ENCODE peak calls at places on chromosomes 7 and 10, in four cellular contexts. F is bronchial epithelial cell, E is left ventricle myocardium superior, Q is NCI-H2029. C is an unnamed sample.

GRCh38 chr10:6513509-6513908 is 66.6 kb downstream of the PRKCQ start:
- DNase-seq in E (no peak), Q (no peak), F (no peak), C (no peak)

GRCh38 chr7:68787586-68787985 is 810.7 kb upstream of the AUTS2 start:
- DNase-seq in Q (peak), E (no peak), F (no peak), C (no peak)

GRCh38 chr10:102452672-102453340 is 1.5 kb upstream of the C10orf95 start:
- DNase-seq in E (no peak), F (peak), Q (no peak), C (no peak)

GRCh38 chr10:72449842-72450495 is 95.2 kb upstream of the DNAJB12 start:
- DNase-seq in F (no peak), E (no peak), Q (no peak), C (no peak)

GRCh38 chr7:36526720-36527548 is 137.3 kb downstream of the ANLN start:
- DNase-seq in E (no peak), F (peak), Q (no peak), C (no peak)

GRCh38 chr7:915291-916218 is 38.9 kb downstream of the ADAP1 start:
- DNase-seq in E (peak), F (no peak), Q (no peak), C (no peak)

GRCh38 chr10:122323941-122324675 is 50.4 kb upstream of the PLEKHA1 start:
- DNase-seq in Q (no peak), E (no peak), F (peak), C (no peak)

GRCh38 chr7:36568437-36568818 is 155.9 kb downstream of the AOAH start:
- DNase-seq in F (no peak), Q (no peak), E (no peak), C (no peak)

GRCh38 chr10:91328320-91328984 is 81.7 kb upstream of the HECTD2 start:
- DNase-seq in E (no peak), Q (no peak), F (no peak), C (no peak)

GRCh38 chr7:94374231-94374630 is 20.5 kb upstream of the COL1A2 start:
- DNase-seq in E (peak), F (peak), Q (no peak), C (no peak)

GRCh38 chr7:2619120-2619519 is 12.7 kb upstream of the TTYH3 start:
- DNase-seq in F (no peak), Q (no peak), E (no peak), C (no peak)

GRCh38 chr7:45073843-45074737 is 14.7 kb downstream of the NACAD start:
- DNase-seq in F (no peak), Q (no peak), E (peak), C (no peak)

GRCh38 chr10:90062786-90063185 is 361.4 kb downstream of the KIF20B start:
- DNase-seq in Q (no peak), F (peak), E (no peak), C (no peak)

GRCh38 chr7:105934577-105935185 is 28.4 kb upstream of the CDHR3 start:
- DNase-seq in Q (peak), F (peak), E (no peak), C (no peak)

GRCh38 chr7:70156052-70156451 is 557.8 kb downstream of the AUTS2 start:
- DNase-seq in Q (peak), F (no peak), E (no peak), C (no peak)

GRCh38 chr7:105198223-105198622 is 184.2 kb downstream of the KMT2E start:
- DNase-seq in Q (no peak), E (no peak), F (peak), C (no peak)

GRCh38 chr7:129903935-129904334 is 48.8 kb downstream of the UBE2H start:
- DNase-seq in Q (no peak), F (no peak), E (no peak), C (no peak)

GRCh38 chr7:147535619-147536200 is 1054.9 kb upstream of the C7orf33 start:
- DNase-seq in Q (no peak), F (no peak), E (no peak), C (no peak)

GRCh38 chr7:1022801-1023465 is 21.4 kb upstream of the GPR146 start:
- DNase-seq in E (no peak), F (no peak), Q (no peak), C (no peak)

GRCh38 chr7:6016653-6016966 is 7.5 kb downstream of the AIMP2 start:
- DNase-seq in F (no peak), Q (no peak), E (no peak), C (no peak)

GRCh38 chr7:16646427-16647081 is 573 bp downstream of the BZW2 start:
- DNase-seq in Q (no peak), E (no peak), F (no peak), C (no peak)

GRCh38 chr10:85612833-85613232 is 753.8 kb downstream of the GRID1 start:
- DNase-seq in E (no peak), F (no peak), Q (no peak), C (no peak)

GRCh38 chr10:70354566-70355233 is 27.7 kb downstream of the LRRC20 start:
- DNase-seq in F (no peak), E (no peak), Q (no peak), C (no peak)

GRCh38 chr10:1327759-1328158 is 271.6 kb downstream of the WDR37 start:
- DNase-seq in F (no peak), Q (no peak), E (no peak), C (no peak)

GRCh38 chr7:69847921-69848612 is 249.8 kb downstream of the AUTS2 start:
- DNase-seq in E (no peak), Q (peak), F (no peak), C (no peak)

GRCh38 chr7:79352323-79352722 is 101.1 kb downstream of the MAGI2 start:
- DNase-seq in E (no peak), Q (no peak), F (no peak), C (no peak)

GRCh38 chr7:4191046-4191445 is 491.0 kb upstream of the FOXK1 start:
- DNase-seq in F (no peak), Q (no peak), E (peak), C (no peak)

GRCh38 chr10:74077416-74077815 is 73.2 kb downstream of the AP3M1 start:
- DNase-seq in F (no peak), E (no peak), Q (no peak), C (no peak)

GRCh38 chr10:59265140-59265539 is 88.7 kb downstream of the PHYHIPL start:
- DNase-seq in Q (no peak), F (no peak), E (no peak), C (no peak)

GRCh38 chr7:80312139-80312661 is 177.6 kb downstream of the GNAI1 start:
- DNase-seq in Q (peak), F (peak), E (no peak), C (no peak)

GRCh38 chr7:137888254-137888653 is 41.5 kb upstream of the DGKI start:
- DNase-seq in E (no peak), F (no peak), Q (no peak), C (no peak)

GRCh38 chr10:31467791-31468535 is 148.9 kb downstream of the ZEB1 start:
- DNase-seq in Q (no peak), E (peak), F (peak), C (no peak)

GRCh38 chr7:47435889-47436312 is 146.0 kb downstream of the TNS3 start:
- DNase-seq in Q (peak), E (peak), F (peak), C (peak)

GRCh38 chr10:46267132-46267985 is 19.4 kb upstream of the ANTXRL start:
- DNase-seq in F (no peak), E (no peak), Q (no peak), C (no peak)

GRCh38 chr7:16918288-16918895 is 36.6 kb upstream of the AGR3 start:
- DNase-seq in F (peak), E (no peak), Q (no peak), C (no peak)